ENCODE peak calls at places on chromosome X, in six cellular contexts. G is K562, A is GM12878, E is HepG2, P is SK-N-SH, R is H1. S is an unnamed sample.

GRCh38 chrX:11899091-11899490 is 141.1 kb downstream of the MSL3 start:
- DNase-seq in G (no peak), A (no peak), E (no peak), P (no peak), R (no peak), S (no peak)

GRCh38 chrX:68440438-68440837 is 7.1 kb upstream of the OPHN1 start:
- DNase-seq in G (no peak), A (no peak), E (no peak), P (no peak), R (no peak), S (no peak)

GRCh38 chrX:150648296-150648940 is 44.8 kb upstream of the MTMR1 start:
- DNase-seq in G (no peak), A (no peak), E (no peak), P (no peak), R (no peak), S (no peak)

GRCh38 chrX:132227383-132228112 is 8.3 kb upstream of the RAP2C start:
- DNase-seq in G (no peak), A (no peak), E (no peak), P (no peak), R (no peak), S (no peak)

GRCh38 chrX:57286507-57287251 is at the start of gene FAAH2:
- DNase-seq in G (peak; percentile 2), A (peak; percentile 23), E (peak; percentile 57), P (no peak), R (no peak), S (peak; percentile 90)

GRCh38 chrX:122113896-122114295 is 1066.5 kb downstream of the GLUD2 start:
- DNase-seq in G (no peak), A (no peak), E (no peak), P (no peak), R (no peak), S (no peak)

GRCh38 chrX:103431316-103431715 is 55.0 kb downstream of the BEX3 start:
- DNase-seq in G (no peak), A (no peak), E (no peak), P (no peak), R (no peak), S (no peak)

GRCh38 chrX:84044051-84044450 is 143.9 kb downstream of the RPS6KA6 start:
- DNase-seq in G (no peak), A (no peak), E (no peak), P (no peak), R (no peak), S (no peak)

GRCh38 chrX:148649145-148649645 is 148.8 kb downstream of the AFF2 start:
- DNase-seq in G (no peak), A (no peak), E (no peak), P (no peak), R (no peak), S (no peak)

GRCh38 chrX:134764202-134764785 is 106.0 kb upstream of the PLAC1 start:
- DNase-seq in G (peak; percentile 71), A (no peak), E (peak; percentile 64), P (peak; percentile 66), R (no peak), S (peak; percentile 57)

GRCh38 chrX:103343105-103343504 is 13.1 kb downstream of the TCEAL7 start:
- DNase-seq in G (peak; percentile 16), A (no peak), E (no peak), P (peak; percentile 44), R (no peak), S (peak; percentile 16)

GRCh38 chrX:68438575-68438974 is 5.3 kb upstream of the OPHN1 start:
- DNase-seq in G (peak; percentile 21), A (no peak), E (peak; percentile 30), P (no peak), R (no peak), S (no peak)

GRCh38 chrX:8721536-8721935 is 10.4 kb downstream of the ANOS1 start:
- DNase-seq in G (no peak), A (no peak), E (no peak), P (no peak), R (no peak), S (no peak)

GRCh38 chrX:9538544-9539045 is 73.7 kb downstream of the TBL1X start:
- DNase-seq in G (no peak), A (no peak), E (peak; percentile 83), P (peak; percentile 41), R (no peak), S (no peak)

GRCh38 chrX:118499295-118499694 is 3.7 kb downstream of the DOCK11 start:
- DNase-seq in G (no peak), A (no peak), E (no peak), P (no peak), R (no peak), S (no peak)

GRCh38 chrX:103614999-103615398 is 7.2 kb downstream of the TCEAL3 start:
- DNase-seq in G (no peak), A (no peak), E (no peak), P (no peak), R (no peak), S (no peak)

GRCh38 chrX:39158801-39159657 is 357.8 kb downstream of the MID1IP1 start:
- DNase-seq in G (no peak), A (peak; percentile 67), E (no peak), P (peak; percentile 59), R (no peak), S (no peak)
- TF ChIP-seq JUND in G (peak; percentile 10), A (no peak), E (no peak), P (no peak), R (no peak), S (no peak)

DNA sequence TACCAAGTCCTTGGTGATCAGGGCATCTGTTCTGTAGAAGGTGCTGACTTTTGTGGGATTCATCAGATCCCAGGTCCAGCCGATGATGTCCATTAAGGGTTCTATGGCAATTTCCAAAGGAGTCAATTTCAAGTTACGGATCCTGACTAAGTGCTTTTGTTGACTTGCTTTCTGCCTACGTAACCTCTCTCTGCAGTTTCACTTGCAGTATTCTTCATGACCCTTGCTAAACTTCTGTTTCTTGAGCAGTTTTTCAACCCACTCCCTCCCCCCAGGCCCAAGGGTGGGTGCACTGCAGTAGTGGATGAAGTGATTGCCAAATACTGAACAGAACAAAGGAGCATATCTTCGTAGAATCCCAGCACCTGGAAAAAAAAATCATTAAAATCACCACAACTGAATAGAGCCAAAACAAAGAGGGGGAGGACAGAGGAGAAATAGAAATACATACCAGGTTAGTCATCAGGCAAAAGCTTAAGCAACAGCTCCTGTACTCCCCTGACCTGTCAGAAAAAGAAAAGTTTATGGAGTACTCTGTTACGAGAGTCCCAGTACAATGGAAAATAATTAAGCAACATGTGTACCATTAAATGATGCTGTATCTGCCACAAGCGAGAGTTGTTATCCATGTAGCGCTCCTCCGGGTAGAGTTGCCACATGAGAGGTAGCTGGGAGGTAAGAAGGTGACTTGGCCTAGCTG is 5.8 kb downstream of the CMC4 start:
- DNase-seq in G (no peak), A (no peak), E (no peak), P (no peak), R (no peak), S (no peak)
- TF ChIP-seq RAD21 in G (no peak), A (no peak), E (no peak), P (no peak), R (no peak), S (no peak)

GRCh38 chrX:93538575-93538974 is 134.8 kb downstream of the NAP1L3 start:
- DNase-seq in G (no peak), A (no peak), E (no peak), P (peak; percentile 4), R (no peak), S (no peak)
- TF ChIP-seq CTCF in G (no peak), A (no peak), E (peak; percentile 23), P (peak; percentile 69), R (no peak), S (no peak)

DNA sequence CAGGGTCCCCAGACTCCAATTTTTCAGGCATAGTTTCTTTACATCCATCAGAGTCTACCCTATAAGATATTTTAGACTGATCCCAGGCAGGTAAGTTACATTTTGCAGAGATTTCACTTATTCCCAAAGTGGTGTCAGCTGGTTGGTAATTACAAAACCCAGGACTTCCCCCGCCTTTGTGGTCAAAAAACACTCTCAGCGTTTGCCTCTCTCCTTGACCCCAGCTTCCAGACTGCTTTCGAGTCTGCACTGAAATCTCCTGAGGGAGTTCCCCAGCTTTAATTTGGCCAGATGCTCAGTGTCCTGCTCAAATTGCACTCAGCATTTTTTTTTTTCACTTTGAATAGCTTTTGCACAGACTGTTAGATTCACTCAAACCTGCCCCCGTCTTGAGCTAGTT is 11.2 kb upstream of the AMOT start:
- DNase-seq in G (no peak), A (peak; percentile 63), E (no peak), P (no peak), R (no peak), S (no peak)
- TF ChIP-seq JUND in G (no peak), A (no peak), E (no peak), P (no peak), R (no peak), S (no peak)

DNA sequence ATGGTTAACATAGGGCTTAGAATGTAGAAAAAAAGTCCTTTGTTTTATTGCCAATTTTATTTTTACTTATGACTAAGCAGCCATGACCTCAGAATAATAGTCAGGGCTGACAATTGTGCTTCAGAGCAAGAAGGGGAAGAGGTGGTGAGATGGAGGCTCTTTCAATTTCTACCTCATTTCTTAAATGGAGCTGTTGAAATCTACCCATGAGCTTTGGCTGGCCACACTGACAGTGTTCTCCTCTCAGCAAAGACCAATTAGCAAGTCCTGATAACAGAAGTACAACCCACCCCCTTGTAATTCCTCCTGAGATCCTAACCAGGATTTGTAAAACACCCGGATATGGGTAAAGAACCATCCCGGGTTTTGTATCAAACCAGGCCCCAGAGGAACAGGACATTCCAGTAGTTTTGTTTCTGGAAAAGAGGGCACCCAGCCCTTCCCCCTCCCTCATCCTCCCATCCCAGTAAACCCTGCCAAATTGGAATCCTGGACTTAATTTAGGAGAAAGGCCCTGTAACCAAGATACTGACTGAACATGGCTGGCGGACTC is at the start of gene HEPH:
- DNase-seq in G (peak; percentile 54), A (peak; percentile 12), E (no peak), P (no peak), R (peak; percentile 2), S (no peak)
- TF ChIP-seq RAD21 in G (no peak), A (no peak), E (no peak), P (no peak), R (no peak), S (no peak)

GRCh38 chrX:18389968-18390367 is 35.4 kb upstream of the CDKL5 start:
- DNase-seq in G (no peak), A (no peak), E (no peak), P (no peak), R (no peak), S (no peak)
- TF ChIP-seq CTCF in G (no peak), A (peak; percentile 8), E (peak; percentile 11), P (peak; percentile 18), R (no peak), S (peak; percentile 35)

GRCh38 chrX:23737413-23737812 is 5.7 kb downstream of the ACOT9 start:
- DNase-seq in G (no peak), A (no peak), E (no peak), P (no peak), R (no peak), S (no peak)
- TF ChIP-seq JUND in G (no peak), A (no peak), E (no peak), P (no peak), R (no peak), S (no peak)

GRCh38 chrX:54695231-54695630 is 102.8 kb downstream of the ITIH6 start:
- DNase-seq in G (no peak), A (no peak), E (no peak), P (no peak), R (no peak), S (no peak)

GRCh38 chrX:54695816-54696487 is 102.1 kb downstream of the ITIH6 start:
- DNase-seq in G (no peak), A (peak; percentile 27), E (no peak), P (peak; percentile 2), R (no peak), S (no peak)
- TF ChIP-seq RAD21 in G (no peak), A (no peak), E (no peak), P (no peak), R (no peak), S (no peak)